ENCODE peak calls at places on chromosomes 4 and X, in four cellular contexts. S is IMR-90, A is psoas muscle, J is H1. D is an unnamed sample.

GRCh38 chrX:69808375-69808774 is 192.5 kb downstream of the EDA start:
- DNase-seq in A (no peak), S (no peak), J (no peak), D (no peak)

GRCh38 chr4:7703669-7704068 is 236.0 kb downstream of the AFAP1 start:
- DNase-seq in J (no peak), A (no peak), S (no peak), D (no peak)

GRCh38 chrX:153925739-153926593 is at the start of gene ARHGAP4:
- DNase-seq in A (no peak), S (no peak), J (no peak), D (no peak)

GRCh38 chr4:109574443-109574850 is 14.4 kb downstream of the MCUB start:
- DNase-seq in J (no peak), S (no peak), A (no peak), D (no peak)

GRCh38 chr4:155960522-155960921 is 6.9 kb upstream of the CTSO start:
- DNase-seq in J (no peak), S (peak), A (no peak), D (peak)

GRCh38 chr4:120801171-120801758 is 121.3 kb downstream of the PRDM5 start:
- DNase-seq in S (peak), J (no peak), A (peak), D (peak)

GRCh38 chr4:96052827-96053226 is 212.9 kb downstream of the PDHA2 start:
- DNase-seq in J (no peak), S (no peak), A (no peak), D (no peak)

GRCh38 chr4:166577639-166578038 is 656.7 kb downstream of the SPOCK3 start:
- DNase-seq in S (no peak), J (no peak), A (no peak), D (no peak)

DNA sequence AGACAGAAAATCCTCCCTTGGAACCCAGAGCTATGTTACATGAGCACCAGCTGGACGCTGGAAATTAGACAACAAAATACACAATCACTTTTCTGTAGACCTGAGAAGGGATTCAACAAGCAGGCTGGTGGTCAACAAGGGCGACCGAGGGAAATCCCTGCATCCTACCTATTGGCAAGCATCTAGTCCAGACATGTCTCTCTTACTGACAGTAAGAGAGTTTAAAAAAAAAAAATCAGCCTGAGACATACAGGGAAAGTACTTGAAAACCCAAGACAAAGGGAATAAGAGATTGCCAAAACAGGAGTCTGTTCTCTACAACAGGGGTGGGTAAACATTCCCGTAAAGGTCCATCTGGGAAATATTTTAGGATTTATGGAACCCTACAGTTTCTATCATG is 108.0 kb downstream of the KDR start:
- DNase-seq in S (no peak), A (no peak), J (no peak), D (no peak)
- H3K4me3 ChIP-seq in S (no peak), A (no peak), J (no peak), D (no peak)

GRCh38 chr4:17642404-17642783 is 28.0 kb downstream of the MED28 start:
- DNase-seq in S (no peak), J (no peak), A (no peak), D (no peak)

GRCh38 chr4:17647176-17647806 is 32.9 kb downstream of the MED28 start:
- DNase-seq in S (no peak), J (no peak), A (no peak), D (no peak)

GRCh38 chr4:17650404-17650803 is 36.0 kb downstream of the MED28 start:
- DNase-seq in S (no peak), J (no peak), A (peak), D (no peak)

GRCh38 chr4:17646693-17647092 is 32.3 kb downstream of the MED28 start:
- DNase-seq in S (no peak), A (no peak), J (no peak), D (no peak)

DNA sequence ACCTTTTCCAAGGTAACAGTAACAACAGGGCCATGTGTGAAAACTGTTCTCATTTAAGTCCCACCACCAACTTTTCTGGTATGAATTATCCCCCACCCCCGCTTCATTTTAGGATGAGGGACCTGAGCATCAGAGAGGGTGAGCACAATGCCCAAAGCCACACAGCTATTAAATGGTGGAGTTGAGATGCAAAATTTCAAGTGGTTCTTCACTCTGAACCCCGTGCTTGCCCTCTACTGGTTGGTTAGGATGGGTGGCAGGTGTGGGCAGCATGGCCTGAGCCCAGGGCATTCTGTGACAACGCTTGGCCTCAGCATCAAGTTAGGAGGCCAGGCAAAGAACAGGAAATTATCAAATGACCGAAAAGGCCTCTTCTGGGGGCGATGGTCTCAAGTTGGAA is 33.5 kb downstream of the MED28 start:
- DNase-seq in J (no peak), A (no peak), S (no peak), D (no peak)
- TF ChIP-seq CTCF in J (peak), A (no peak), S (no peak), D (no peak)

GRCh38 chr4:31995943-31996901 is 1276.1 kb downstream of the PCDH7 start:
- DNase-seq in S (no peak), A (no peak), J (no peak), D (no peak)
- H3K4me3 ChIP-seq in S (no peak), A (no peak), J (peak), D (no peak)

GRCh38 chr4:139078926-139079325 is 63.3 kb downstream of the NOCT start:
- DNase-seq in S (no peak), A (no peak), J (no peak), D (no peak)

GRCh38 chr4:139076016-139076744 is 60.6 kb downstream of the NOCT start:
- DNase-seq in J (no peak), S (no peak), A (no peak), D (no peak)

GRCh38 chr4:139082750-139083532 is 67.4 kb downstream of the NOCT start:
- DNase-seq in S (peak), J (peak), A (peak), D (peak)

DNA sequence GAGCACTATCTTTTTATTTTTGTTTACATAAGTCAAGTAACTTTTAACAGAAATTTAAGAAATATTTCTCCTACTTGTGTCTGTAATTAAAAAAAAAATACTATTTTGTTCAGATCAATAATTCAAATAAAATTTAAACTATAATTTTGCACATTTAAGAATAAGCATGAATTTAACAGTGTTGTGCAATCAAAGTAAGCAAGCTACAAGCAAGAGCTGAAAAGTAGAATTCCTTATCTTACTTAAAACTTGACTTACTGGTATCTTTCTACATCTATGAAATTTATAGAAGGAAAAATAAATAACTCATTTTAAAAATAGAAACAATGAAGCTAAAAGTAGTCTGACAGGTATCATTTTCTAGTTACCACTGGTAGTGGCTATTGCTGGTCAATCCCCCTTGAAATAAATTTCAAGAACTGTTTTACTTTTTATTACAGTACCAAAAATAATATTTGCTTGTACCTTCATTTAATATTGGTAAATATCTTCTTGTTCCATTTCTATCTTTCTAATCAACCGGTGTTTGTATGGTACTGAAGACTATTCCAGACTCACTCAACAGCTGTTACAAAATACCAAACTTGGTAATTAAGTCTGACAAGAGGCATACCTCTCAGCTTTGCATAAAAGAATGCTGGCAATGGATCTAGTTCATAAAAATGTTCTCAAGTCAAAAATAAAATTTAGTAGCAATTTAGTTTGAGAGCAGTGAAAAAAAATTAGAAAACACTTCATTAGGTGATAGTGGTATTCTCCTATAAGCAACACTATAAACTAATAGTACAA is 62.2 kb downstream of the NOCT start:
- DNase-seq in A (no peak), J (no peak), S (no peak), D (no peak)
- TF ChIP-seq CTCF in A (no peak), J (no peak), S (no peak), D (no peak)

D was measured in astrocyte of the cerebellum.